ENCODE peak calls at places on chromosomes 4 and X, in four cellular contexts. One of them, this sample, is unnamed.

GRCh38 chr4:155734065-155734464 is 24.8 kb upstream of the GUCY1B1 start:
- DNase-seq in IMR-90: peak
- DNase-seq in GM12878: no peak
- DNase-seq in H1: no peak
- DNase-seq in this sample: no peak

GRCh38 chrX:12447448-12448154 is 309.3 kb downstream of the FRMPD4 start:
- DNase-seq in IMR-90: peak
- DNase-seq in GM12878: no peak
- DNase-seq in H1: no peak
- DNase-seq in this sample: no peak

GRCh38 chrX:13099121-13099520 is 54.7 kb upstream of the FAM9C start:
- DNase-seq in IMR-90: no peak
- DNase-seq in GM12878: no peak
- DNase-seq in H1: no peak
- DNase-seq in this sample: no peak

GRCh38 chrX:96081891-96082290 is 602.8 kb upstream of the DIAPH2 start:
- DNase-seq in IMR-90: no peak
- DNase-seq in GM12878: no peak
- DNase-seq in H1: no peak
- DNase-seq in this sample: no peak

GRCh38 chrX:120120223-120120622 is 4.5 kb upstream of the RHOXF1 start:
- DNase-seq in IMR-90: peak
- DNase-seq in GM12878: no peak
- DNase-seq in H1: no peak
- DNase-seq in this sample: no peak

GRCh38 chr4:94621491-94622080 is 136.2 kb upstream of the BMPR1B start:
- DNase-seq in IMR-90: peak
- DNase-seq in GM12878: no peak
- DNase-seq in H1: no peak
- DNase-seq in this sample: peak

GRCh38 chr4:165548702-165549101 is 169.9 kb downstream of the CPE start:
- DNase-seq in IMR-90: no peak
- DNase-seq in GM12878: no peak
- DNase-seq in H1: no peak
- DNase-seq in this sample: no peak

GRCh38 chrX:63275127-63275526 is 76.0 kb downstream of the SPIN4 start:
- DNase-seq in IMR-90: peak
- DNase-seq in GM12878: peak
- DNase-seq in H1: peak
- DNase-seq in this sample: peak

GRCh38 chr4:25078523-25078922 is 47.8 kb upstream of the LGI2 start:
- DNase-seq in IMR-90: no peak
- DNase-seq in GM12878: no peak
- DNase-seq in H1: no peak
- DNase-seq in this sample: no peak

GRCh38 chr4:1759818-1760223 is 33.3 kb upstream of the FGFR3 start:
- DNase-seq in IMR-90: no peak
- DNase-seq in GM12878: no peak
- DNase-seq in H1: no peak
- DNase-seq in this sample: no peak

GRCh38 chr4:143186202-143186601 is 1.5 kb downstream of the USP38 start:
- DNase-seq in IMR-90: peak
- DNase-seq in GM12878: no peak
- DNase-seq in H1: no peak
- DNase-seq in this sample: no peak

GRCh38 chrX:8743126-8743732 is 11.3 kb upstream of the ANOS1 start:
- DNase-seq in IMR-90: peak
- DNase-seq in GM12878: no peak
- DNase-seq in H1: peak
- DNase-seq in this sample: peak

GRCh38 chrX:119549327-119550016 is 15.7 kb downstream of the STEEP1 start:
- DNase-seq in IMR-90: no peak
- DNase-seq in GM12878: peak
- DNase-seq in H1: no peak
- DNase-seq in this sample: no peak

GRCh38 chr4:148914734-148915133 is 472.5 kb upstream of the NR3C2 start:
- DNase-seq in IMR-90: no peak
- DNase-seq in GM12878: no peak
- DNase-seq in H1: no peak
- DNase-seq in this sample: no peak

GRCh38 chr4:186622788-186623464 is 67.6 kb upstream of the MTNR1A start:
- DNase-seq in IMR-90: peak
- DNase-seq in GM12878: no peak
- DNase-seq in H1: no peak
- DNase-seq in this sample: no peak

GRCh38 chr4:168621806-168622589 is 125.1 kb downstream of the PALLD start:
- DNase-seq in IMR-90: peak
- DNase-seq in GM12878: no peak
- DNase-seq in H1: no peak
- DNase-seq in this sample: no peak

GRCh38 chr4:4490041-4490440 is 51.8 kb downstream of the STX18 start:
- DNase-seq in IMR-90: peak
- DNase-seq in GM12878: no peak
- DNase-seq in H1: no peak
- DNase-seq in this sample: no peak

GRCh38 chr4:151045907-151046306 is 30.8 kb upstream of the LRBA start:
- DNase-seq in IMR-90: no peak
- DNase-seq in GM12878: no peak
- DNase-seq in H1: peak
- DNase-seq in this sample: peak

GRCh38 chr4:5470318-5470889 is 238.0 kb downstream of the EVC2 start:
- DNase-seq in IMR-90: peak
- DNase-seq in GM12878: no peak
- DNase-seq in H1: no peak
- DNase-seq in this sample: no peak

GRCh38 chrX:100447563-100448397 is 37.7 kb upstream of the PCDH19 start:
- DNase-seq in IMR-90: peak
- DNase-seq in GM12878: no peak
- DNase-seq in H1: peak
- DNase-seq in this sample: peak

GRCh38 chr4:15457401-15458201 is 12.1 kb upstream of the CC2D2A start:
- DNase-seq in IMR-90: peak
- DNase-seq in GM12878: peak
- DNase-seq in H1: no peak
- DNase-seq in this sample: peak

GRCh38 chr4:174869334-174869733 is 40.3 kb upstream of the GLRA3 start:
- DNase-seq in IMR-90: no peak
- DNase-seq in GM12878: no peak
- DNase-seq in H1: no peak
- DNase-seq in this sample: no peak

GRCh38 chrX:83319023-83319422 is 189.1 kb upstream of the POU3F4 start:
- DNase-seq in IMR-90: no peak
- DNase-seq in GM12878: no peak
- DNase-seq in H1: no peak
- DNase-seq in this sample: no peak

GRCh38 chrX:20252392-20253231 is 14.1 kb downstream of the RPS6KA3 start:
- DNase-seq in IMR-90: peak
- DNase-seq in GM12878: no peak
- DNase-seq in H1: peak
- DNase-seq in this sample: peak

GRCh38 chr4:39096847-39097246 is 34.8 kb downstream of the KLHL5 start:
- DNase-seq in IMR-90: no peak
- DNase-seq in GM12878: no peak
- DNase-seq in H1: no peak
- DNase-seq in this sample: no peak

GRCh38 chr4:82848706-82849105 is 42.2 kb downstream of the SEC31A start:
- DNase-seq in IMR-90: no peak
- DNase-seq in GM12878: no peak
- DNase-seq in H1: no peak
- DNase-seq in this sample: no peak

GRCh38 chrX:111360839-111361238 is 51.2 kb downstream of the DCX start:
- DNase-seq in IMR-90: no peak
- DNase-seq in GM12878: no peak
- DNase-seq in H1: no peak
- DNase-seq in this sample: no peak
- TF ChIP-seq CTCF in IMR-90: no peak
- TF ChIP-seq CTCF in GM12878: no peak
- TF ChIP-seq CTCF in H1: peak
- TF ChIP-seq CTCF in this sample: no peak

GRCh38 chrX:40573763-40574162 is 7.0 kb upstream of the ATP6AP2 start:
- DNase-seq in IMR-90: peak
- DNase-seq in GM12878: no peak
- DNase-seq in H1: peak
- DNase-seq in this sample: no peak
- TF ChIP-seq CHD1 in IMR-90: no peak
- TF ChIP-seq CHD1 in GM12878: no peak
- TF ChIP-seq CHD1 in H1: no peak
- TF ChIP-seq CHD1 in this sample: no peak

GRCh38 chrX:79588233-79588632 is 221.1 kb upstream of the ITM2A start:
- DNase-seq in IMR-90: no peak
- DNase-seq in GM12878: no peak
- DNase-seq in H1: no peak
- DNase-seq in this sample: no peak

GRCh38 chrX:79592259-79592658 is 225.1 kb upstream of the ITM2A start:
- DNase-seq in IMR-90: no peak
- DNase-seq in GM12878: no peak
- DNase-seq in H1: no peak
- DNase-seq in this sample: no peak
- TF ChIP-seq CTCF in IMR-90: peak
- TF ChIP-seq CTCF in GM12878: peak
- TF ChIP-seq CTCF in H1: no peak
- TF ChIP-seq CTCF in this sample: no peak

GRCh38 chr4:86919824-86920223 is 15.0 kb upstream of the AFF1 start:
- DNase-seq in IMR-90: peak
- DNase-seq in GM12878: no peak
- DNase-seq in H1: no peak
- DNase-seq in this sample: no peak

GRCh38 chr4:86921608-86922252 is 13.1 kb upstream of the AFF1 start:
- DNase-seq in IMR-90: no peak
- DNase-seq in GM12878: no peak
- DNase-seq in H1: no peak
- DNase-seq in this sample: no peak

GRCh38 chr4:86916392-86916791 is 18.4 kb upstream of the AFF1 start:
- DNase-seq in IMR-90: no peak
- DNase-seq in GM12878: no peak
- DNase-seq in H1: no peak
- DNase-seq in this sample: peak

GRCh38 chr4:86917212-86918039 is 17.4 kb upstream of the AFF1 start:
- DNase-seq in IMR-90: no peak
- DNase-seq in GM12878: no peak
- DNase-seq in H1: no peak
- DNase-seq in this sample: peak

GRCh38 chr4:86918539-86919072 is 16.2 kb upstream of the AFF1 start:
- DNase-seq in IMR-90: peak
- DNase-seq in GM12878: no peak
- DNase-seq in H1: no peak
- DNase-seq in this sample: no peak
- TF ChIP-seq CHD1 in IMR-90: no peak
- TF ChIP-seq CHD1 in GM12878: no peak
- TF ChIP-seq CHD1 in H1: no peak
- TF ChIP-seq CHD1 in this sample: no peak

GRCh38 chr4:8073206-8073863 is 85.3 kb downstream of the ABLIM2 start:
- DNase-seq in IMR-90: no peak
- DNase-seq in GM12878: no peak
- DNase-seq in H1: no peak
- DNase-seq in this sample: no peak
- TF ChIP-seq CTCF in IMR-90: no peak
- TF ChIP-seq CTCF in GM12878: no peak
- TF ChIP-seq CTCF in H1: no peak
- TF ChIP-seq CTCF in this sample: no peak

DNA sequence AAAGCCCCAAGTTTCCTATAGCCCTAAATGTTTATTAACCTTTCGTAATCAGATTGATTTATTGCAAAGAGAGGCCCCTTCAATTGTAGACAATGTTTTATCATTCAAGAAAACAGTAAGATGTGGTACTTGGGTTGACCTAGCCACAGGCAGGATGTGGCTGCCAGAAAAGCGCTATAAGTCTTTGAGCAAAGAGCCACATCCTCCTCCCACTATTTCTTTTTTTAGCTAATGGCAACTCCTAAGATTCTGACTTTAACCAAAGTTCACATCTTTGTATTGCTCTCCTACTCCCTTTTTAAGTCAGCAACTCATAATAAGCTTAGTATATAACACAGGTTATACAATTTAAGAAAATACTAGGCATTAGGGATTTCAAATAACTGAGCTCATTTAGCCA is 70.7 kb upstream of the PPP3CA start:
- DNase-seq in IMR-90: no peak
- DNase-seq in GM12878: peak
- DNase-seq in H1: no peak
- DNase-seq in this sample: no peak
- TF ChIP-seq CHD1 in IMR-90: no peak
- TF ChIP-seq CHD1 in GM12878: no peak
- TF ChIP-seq CHD1 in H1: no peak
- TF ChIP-seq CHD1 in this sample: no peak

DNA sequence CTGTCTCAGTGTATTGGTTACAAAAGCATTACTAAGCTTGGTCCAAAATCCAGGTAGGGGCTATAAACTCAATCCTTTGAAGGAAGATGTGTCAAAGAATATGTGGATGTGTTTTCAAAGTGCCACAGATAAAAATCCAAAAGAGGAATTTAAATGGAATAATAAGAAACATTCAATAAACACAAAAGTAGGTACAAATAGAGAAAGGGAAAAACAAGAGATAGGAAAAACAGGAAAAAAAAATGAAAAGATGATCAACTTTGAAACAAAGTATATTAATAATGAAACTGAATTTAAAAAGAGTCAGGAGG is 64.0 kb downstream of the PPP4R3C start:
- DNase-seq in IMR-90: no peak
- DNase-seq in GM12878: no peak
- DNase-seq in H1: no peak
- DNase-seq in this sample: no peak
- TF ChIP-seq CTCF in IMR-90: no peak
- TF ChIP-seq CTCF in GM12878: no peak
- TF ChIP-seq CTCF in H1: no peak
- TF ChIP-seq CTCF in this sample: no peak